ENCODE peak calls at places on chromosomes 2 and 18, in ten cellular contexts. W, K, P, E, I, O, B, Z, U and J are unnamed samples.

GRCh38 chr2:240912878-240913809 is 7.0 kb downstream of the CROCC2 start:
- DNase-seq in U (peak; percentile 40), P (no peak), B (no peak), K (no peak), I (no peak), O (no peak), E (no peak), W (no peak), Z (no peak), J (no peak)

GRCh38 chr2:216578325-216578724 is 54.9 kb upstream of the IGFBP2 start:
- DNase-seq in B (no peak), E (no peak), W (no peak), Z (no peak), U (peak; percentile 52), O (no peak), I (no peak), P (no peak), K (no peak), J (no peak)

GRCh38 chr2:169119816-169120215 is 50.5 kb downstream of the DHRS9 start:
- DNase-seq in W (no peak), P (no peak), E (no peak), K (no peak), B (no peak), O (no peak), U (peak; percentile 17), I (no peak), Z (no peak), J (no peak)

GRCh38 chr18:904135-905090 is at the start of gene ADCYAP1:
- DNase-seq in U (no peak), P (no peak), W (no peak), K (peak; percentile 47), O (no peak), E (no peak), B (no peak), Z (no peak), I (no peak), J (no peak)

GRCh38 chr18:42707080-42707479 is 408.4 kb downstream of the RIT2 start:
- DNase-seq in I (no peak), B (no peak), Z (no peak), E (no peak), W (no peak), K (no peak), U (no peak), O (no peak), P (no peak), J (no peak)

GRCh38 chr18:709771-710170 is 2.7 kb downstream of the ENOSF1 start:
- DNase-seq in K (no peak), E (no peak), W (no peak), O (no peak), I (no peak), B (no peak), U (no peak), P (no peak), Z (no peak), J (no peak)

GRCh38 chr18:79935499-79935898 is 16.0 kb downstream of the SLC66A2 start:
- DNase-seq in Z (no peak), I (no peak), E (no peak), O (no peak), K (no peak), U (no peak), B (no peak), P (no peak), W (no peak), J (no peak)

GRCh38 chr2:58950795-58951462 is 709.8 kb upstream of the FANCL start:
- DNase-seq in Z (no peak), P (no peak), K (no peak), W (no peak), U (no peak), I (no peak), E (no peak), O (no peak), B (no peak), J (no peak)

GRCh38 chr2:26161926-26162325 is 11.0 kb upstream of the GAREM2 start:
- DNase-seq in I (no peak), P (no peak), E (no peak), Z (no peak), U (no peak), B (no peak), W (no peak), O (no peak), K (no peak), J (no peak)

GRCh38 chr2:189409647-189410046 is 31.6 kb upstream of the WDR75 start:
- DNase-seq in Z (no peak), E (no peak), B (no peak), P (no peak), I (no peak), O (no peak), U (no peak), K (no peak), W (no peak), J (no peak)

GRCh38 chr2:25851740-25852503 is 26.4 kb downstream of the ASXL2 start:
- DNase-seq in I (no peak), U (peak; percentile 87), O (peak; percentile 34), Z (no peak), W (peak; percentile 26), P (peak; percentile 85), K (peak; percentile 31), E (no peak), B (no peak), J (no peak)

GRCh38 chr2:155715705-155716104 is 616.8 kb downstream of the NR4A2 start:
- DNase-seq in O (no peak), I (no peak), P (no peak), W (no peak), E (no peak), B (no peak), U (no peak), K (no peak), Z (no peak), J (no peak)

GRCh38 chr2:143252138-143252907 is 123.1 kb downstream of the ARHGAP15 start:
- DNase-seq in O (no peak), B (no peak), U (no peak), I (no peak), W (no peak), P (no peak), Z (no peak), E (no peak), K (no peak), J (no peak)

GRCh38 chr2:176446718-176447414 is 177.6 kb downstream of the MTX2 start:
- DNase-seq in K (no peak), U (peak; percentile 34), P (no peak), B (no peak), W (no peak), E (no peak), O (no peak), Z (no peak), I (no peak), J (no peak)

GRCh38 chr2:105872142-105872728 is 127.5 kb downstream of the NCK2 start:
- DNase-seq in W (no peak), K (no peak), O (no peak), I (no peak), B (no peak), U (no peak), P (no peak), E (no peak), Z (peak; percentile 19), J (no peak)

GRCh38 chr18:59298871-59299270 is 19.6 kb downstream of the CPLX4 start:
- DNase-seq in E (no peak), K (no peak), P (no peak), B (no peak), I (no peak), U (no peak), Z (no peak), O (no peak), W (no peak), J (no peak)